ENCODE peak calls at places on chromosomes 11 and 22, in seven cellular contexts. One of them, this sample, is unnamed.
A peak's percentile ranks its signal among the peaks of the same experiment; 100 is the strongest.

GRCh38 chr11:46298699-46299424 is 21.4 kb downstream of the CREB3L1 start:
- DNase-seq in cardiac fibroblast: peak; percentile 75
- DNase-seq in fibroblast of the aortic adventitia: peak; percentile 90
- DNase-seq in GM23338: no peak
- DNase-seq in neural crest cell: no peak
- DNase-seq in brain microvascular endothelial cell: peak; percentile 76
- DNase-seq in kidney: no peak
- DNase-seq in this sample: peak; percentile 84

GRCh38 chr11:47446833-47447232 is 2.1 kb downstream of the RAPSN start:
- DNase-seq in cardiac fibroblast: no peak
- DNase-seq in GM23338: peak; percentile 46
- DNase-seq in neural crest cell: no peak
- DNase-seq in fibroblast of the aortic adventitia: no peak
- DNase-seq in brain microvascular endothelial cell: no peak
- DNase-seq in kidney: no peak
- DNase-seq in this sample: no peak

GRCh38 chr11:3669128-3669527 is 2.1 kb downstream of the CHRNA10 start:
- DNase-seq in GM23338: no peak
- DNase-seq in brain microvascular endothelial cell: no peak
- DNase-seq in neural crest cell: no peak
- DNase-seq in kidney: no peak
- DNase-seq in cardiac fibroblast: no peak
- DNase-seq in fibroblast of the aortic adventitia: no peak
- DNase-seq in this sample: no peak

GRCh38 chr11:41309111-41309522 is 150.3 kb downstream of the LRRC4C start:
- DNase-seq in kidney: peak; percentile 22
- DNase-seq in brain microvascular endothelial cell: no peak
- DNase-seq in neural crest cell: no peak
- DNase-seq in fibroblast of the aortic adventitia: no peak
- DNase-seq in GM23338: peak; percentile 11
- DNase-seq in cardiac fibroblast: no peak
- DNase-seq in this sample: no peak

GRCh38 chr11:11407065-11407737 is 54.2 kb upstream of the CSNK2A3 start:
- DNase-seq in brain microvascular endothelial cell: no peak
- DNase-seq in neural crest cell: no peak
- DNase-seq in GM23338: no peak
- DNase-seq in kidney: no peak
- DNase-seq in fibroblast of the aortic adventitia: no peak
- DNase-seq in cardiac fibroblast: no peak
- DNase-seq in this sample: no peak

GRCh38 chr22:31829505-31829904 is 75.7 kb downstream of the DEPDC5 start:
- DNase-seq in kidney: no peak
- DNase-seq in fibroblast of the aortic adventitia: peak; percentile 90
- DNase-seq in neural crest cell: no peak
- DNase-seq in cardiac fibroblast: peak; percentile 83
- DNase-seq in GM23338: no peak
- DNase-seq in brain microvascular endothelial cell: peak; percentile 93
- DNase-seq in this sample: peak; percentile 93

GRCh38 chr11:122984186-122985011 is 2.8 kb upstream of the BSX start:
- DNase-seq in GM23338: peak; percentile 82
- DNase-seq in cardiac fibroblast: peak; percentile 31
- DNase-seq in fibroblast of the aortic adventitia: peak; percentile 16
- DNase-seq in kidney: no peak
- DNase-seq in neural crest cell: no peak
- DNase-seq in brain microvascular endothelial cell: no peak
- DNase-seq in this sample: no peak

GRCh38 chr11:120001161-120002135 is 136.5 kb downstream of the TRIM29 start:
- DNase-seq in neural crest cell: no peak
- DNase-seq in kidney: no peak
- DNase-seq in GM23338: no peak
- DNase-seq in fibroblast of the aortic adventitia: no peak
- DNase-seq in brain microvascular endothelial cell: no peak
- DNase-seq in cardiac fibroblast: no peak
- DNase-seq in this sample: no peak

GRCh38 chr22:39078329-39078728 is 1.3 kb downstream of the APOBEC3G start:
- DNase-seq in brain microvascular endothelial cell: no peak
- DNase-seq in cardiac fibroblast: no peak
- DNase-seq in neural crest cell: no peak
- DNase-seq in GM23338: no peak
- DNase-seq in fibroblast of the aortic adventitia: no peak
- DNase-seq in kidney: peak; percentile 59
- DNase-seq in this sample: no peak

GRCh38 chr22:17496843-17497242 is 66.5 kb upstream of the SLC25A18 start:
- DNase-seq in neural crest cell: no peak
- DNase-seq in GM23338: no peak
- DNase-seq in fibroblast of the aortic adventitia: no peak
- DNase-seq in brain microvascular endothelial cell: no peak
- DNase-seq in kidney: no peak
- DNase-seq in cardiac fibroblast: no peak
- DNase-seq in this sample: no peak
- TF ChIP-seq CTCF in neural crest cell: no peak
- TF ChIP-seq CTCF in GM23338: no peak
- TF ChIP-seq CTCF in fibroblast of the aortic adventitia: no peak
- TF ChIP-seq CTCF in brain microvascular endothelial cell: no peak
- TF ChIP-seq CTCF in kidney: no peak
- TF ChIP-seq CTCF in cardiac fibroblast: no peak
- TF ChIP-seq CTCF in this sample: no peak

GRCh38 chr11:102268985-102269470 is 48.3 kb upstream of the BIRC3 start:
- DNase-seq in brain microvascular endothelial cell: no peak
- DNase-seq in neural crest cell: no peak
- DNase-seq in cardiac fibroblast: no peak
- DNase-seq in fibroblast of the aortic adventitia: no peak
- DNase-seq in GM23338: peak; percentile 10
- DNase-seq in kidney: no peak
- DNase-seq in this sample: no peak
- TF ChIP-seq CTCF in brain microvascular endothelial cell: no peak
- TF ChIP-seq CTCF in neural crest cell: peak; percentile 9
- TF ChIP-seq CTCF in cardiac fibroblast: no peak
- TF ChIP-seq CTCF in fibroblast of the aortic adventitia: no peak
- TF ChIP-seq CTCF in GM23338: peak; percentile 38
- TF ChIP-seq CTCF in kidney: no peak
- TF ChIP-seq CTCF in this sample: peak; percentile 10

DNA sequence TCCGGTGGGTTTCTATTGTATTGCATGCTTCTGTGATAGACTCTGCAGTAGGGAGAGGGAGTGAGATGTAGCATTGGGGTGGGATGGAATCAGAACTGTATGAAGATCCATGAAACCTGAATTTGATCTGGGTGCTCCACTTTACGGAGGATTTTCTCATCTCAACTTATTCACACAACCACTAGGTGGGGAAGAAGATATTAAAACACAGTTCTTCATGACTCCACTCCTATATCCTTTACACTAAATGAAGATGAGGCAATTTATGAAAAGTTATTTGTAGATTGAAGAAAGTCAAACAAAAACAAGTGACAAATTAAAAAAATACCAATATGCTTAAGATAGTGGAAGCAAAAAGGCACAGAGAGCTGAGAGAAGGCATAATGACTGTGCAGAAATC is 92.6 kb upstream of the PDGFD start:
- DNase-seq in neural crest cell: no peak
- DNase-seq in kidney: no peak
- DNase-seq in brain microvascular endothelial cell: no peak
- DNase-seq in cardiac fibroblast: peak; percentile 45
- DNase-seq in fibroblast of the aortic adventitia: peak; percentile 28
- DNase-seq in GM23338: peak; percentile 17
- DNase-seq in this sample: no peak
- TF ChIP-seq CTCF in neural crest cell: peak; percentile 41
- TF ChIP-seq CTCF in kidney: no peak
- TF ChIP-seq CTCF in brain microvascular endothelial cell: peak; percentile 37
- TF ChIP-seq CTCF in cardiac fibroblast: peak; percentile 21
- TF ChIP-seq CTCF in fibroblast of the aortic adventitia: no peak
- TF ChIP-seq CTCF in GM23338: peak; percentile 49
- TF ChIP-seq CTCF in this sample: peak; percentile 28

DNA sequence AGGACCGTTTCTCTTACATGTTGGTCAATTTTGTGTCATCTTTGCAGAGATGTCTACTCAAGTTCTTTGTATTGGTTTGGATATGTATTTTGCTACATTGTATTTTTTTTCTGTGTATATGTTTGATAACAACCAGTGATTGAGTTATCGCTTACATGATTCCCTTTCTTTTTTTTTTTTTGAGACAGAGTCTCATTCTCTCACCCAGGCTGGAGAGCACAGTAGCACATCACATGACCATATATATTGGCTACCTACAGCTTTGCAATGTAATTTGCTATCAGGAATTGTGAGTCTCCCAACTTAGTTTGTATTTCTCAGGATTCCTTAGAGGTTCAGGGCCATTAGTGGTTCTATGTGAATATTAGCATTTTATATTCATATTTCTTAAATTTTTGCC is 59.5 kb downstream of the LRRC74B start:
- DNase-seq in brain microvascular endothelial cell: no peak
- DNase-seq in fibroblast of the aortic adventitia: no peak
- DNase-seq in cardiac fibroblast: no peak
- DNase-seq in neural crest cell: no peak
- DNase-seq in kidney: no peak
- DNase-seq in GM23338: no peak
- DNase-seq in this sample: no peak
- TF ChIP-seq CTCF in brain microvascular endothelial cell: no peak
- TF ChIP-seq CTCF in fibroblast of the aortic adventitia: no peak
- TF ChIP-seq CTCF in cardiac fibroblast: no peak
- TF ChIP-seq CTCF in neural crest cell: no peak
- TF ChIP-seq CTCF in kidney: no peak
- TF ChIP-seq CTCF in GM23338: no peak
- TF ChIP-seq CTCF in this sample: no peak

DNA sequence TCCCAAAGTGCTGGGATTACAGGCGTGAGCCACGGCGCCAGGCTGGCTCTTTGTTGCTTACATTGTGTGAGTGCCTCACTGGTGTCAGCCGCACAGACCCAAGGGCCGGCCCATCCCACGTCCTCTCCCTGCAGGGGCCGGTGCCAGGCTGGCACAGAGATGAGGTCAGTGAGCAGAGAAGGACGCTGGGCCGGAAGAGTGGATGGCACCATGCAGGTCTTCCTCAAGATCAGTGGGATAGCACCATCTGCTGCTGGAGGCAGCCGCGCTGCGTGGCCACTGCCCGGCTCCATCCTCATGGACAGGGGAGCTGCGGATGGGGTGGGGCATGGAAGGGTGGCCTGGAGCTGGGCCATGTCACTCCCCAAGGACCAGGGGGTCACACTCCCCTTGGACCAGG is 22.0 kb upstream of the FGF4 start:
- DNase-seq in fibroblast of the aortic adventitia: no peak
- DNase-seq in GM23338: no peak
- DNase-seq in brain microvascular endothelial cell: no peak
- DNase-seq in neural crest cell: no peak
- DNase-seq in cardiac fibroblast: no peak
- DNase-seq in kidney: no peak
- DNase-seq in this sample: no peak
- TF ChIP-seq CTCF in fibroblast of the aortic adventitia: no peak
- TF ChIP-seq CTCF in GM23338: no peak
- TF ChIP-seq CTCF in brain microvascular endothelial cell: peak; percentile 28
- TF ChIP-seq CTCF in neural crest cell: no peak
- TF ChIP-seq CTCF in cardiac fibroblast: no peak
- TF ChIP-seq CTCF in kidney: no peak
- TF ChIP-seq CTCF in this sample: no peak

This sample was measured in HFFc6.